ENCODE peak calls at places on chromosomes 1 and 21, in eight cellular contexts. B is dorsolateral prefrontal cortex; Z is brain microvascular endothelial cell; C is left lung; J is left ventricle myocardium inferior; G is CD8-positive, alpha-beta memory T cell; H is lower lobe of right lung; R is aorta. Q is an unnamed sample.

GRCh38 chr1:197919523-197920301 is 2.5 kb downstream of the LHX9 start:
- DNase-seq in G (no peak), J (no peak), Z (no peak), R (no peak), C (no peak), H (peak; percentile 40), B (no peak), Q (no peak)

GRCh38 chr1:224211262-224211962 is 28.4 kb downstream of the DEGS1 start:
- DNase-seq in B (no peak), J (no peak), C (no peak), G (no peak), H (no peak), Z (peak; percentile 78), R (no peak), Q (no peak)

GRCh38 chr1:152013664-152014237 is 20.1 kb upstream of the S100A10 start:
- DNase-seq in Z (no peak), R (no peak), B (no peak), J (no peak), C (no peak), G (no peak), H (peak; percentile 65), Q (peak; percentile 50)

GRCh38 chr1:97834903-97835302 is 85.9 kb downstream of the DPYD start:
- DNase-seq in J (no peak), Z (no peak), H (no peak), B (no peak), C (no peak), R (no peak), G (no peak), Q (no peak)

GRCh38 chr1:23570001-23570691 is 10.8 kb upstream of the ID3 start:
- DNase-seq in Z (no peak), G (no peak), J (no peak), H (peak; percentile 1), B (no peak), C (no peak), R (no peak), Q (no peak)

GRCh38 chr21:42002421-42002958 is 7.7 kb downstream of the ZBTB21 start:
- DNase-seq in G (no peak), H (no peak), Z (peak; percentile 92), C (no peak), R (no peak), B (no peak), J (no peak), Q (no peak)

GRCh38 chr1:231629132-231629531 is 2.5 kb downstream of the DISC1 start:
- DNase-seq in J (peak; percentile 31), C (peak; percentile 43), Z (peak; percentile 38), R (no peak), G (peak; percentile 27), B (no peak), H (no peak), Q (peak; percentile 54)

GRCh38 chr1:19330449-19331135 is 18.5 kb downstream of the SLC66A1 start:
- DNase-seq in H (no peak), G (no peak), B (no peak), C (no peak), R (no peak), Z (no peak), J (no peak), Q (no peak)

GRCh38 chr1:20355828-20356735 is 65.4 kb downstream of the VWA5B1 start:
- DNase-seq in R (no peak), J (no peak), G (no peak), C (no peak), Z (no peak), B (no peak), H (no peak), Q (no peak)

GRCh38 chr1:223135176-223135575 is 7.9 kb downstream of the TLR5 start:
- DNase-seq in J (peak; percentile 30), G (no peak), H (no peak), R (peak; percentile 89), Z (peak; percentile 40), C (peak; percentile 51), B (no peak), Q (no peak)

GRCh38 chr1:108858541-108858940 is 1.6 kb upstream of the AKNAD1 start:
- DNase-seq in H (no peak), R (no peak), Z (no peak), G (no peak), J (no peak), B (no peak), C (no peak), Q (no peak)

GRCh38 chr1:54997711-54997986 is 1.1 kb upstream of the BSND start:
- DNase-seq in B (no peak), Z (no peak), G (no peak), C (no peak), H (no peak), R (no peak), J (no peak), Q (no peak)

GRCh38 chr1:241918879-241919278 is 38.7 kb upstream of the BECN2 start:
- DNase-seq in Z (peak; percentile 72), R (no peak), B (no peak), J (no peak), C (no peak), H (no peak), G (no peak), Q (no peak)

GRCh38 chr1:226132731-226133503 is 53.6 kb downstream of the ACBD3 start:
- DNase-seq in J (no peak), G (no peak), Z (no peak), B (no peak), R (peak; percentile 69), H (peak; percentile 61), C (no peak), Q (no peak)

GRCh38 chr1:9133870-9134269 is 5.0 kb upstream of the GPR157 start:
- DNase-seq in H (no peak), Z (no peak), B (no peak), C (no peak), G (no peak), J (no peak), R (no peak), Q (no peak)

GRCh38 chr21:43703068-43703880 is 15.7 kb upstream of the PDXK start:
- DNase-seq in R (no peak), H (peak; percentile 72), Z (peak; percentile 69), C (peak; percentile 67), B (no peak), J (peak; percentile 71), G (peak; percentile 34), Q (peak; percentile 43)

GRCh38 chr1:197958861-197959260 is 41.7 kb downstream of the LHX9 start:
- DNase-seq in Z (no peak), H (no peak), C (no peak), B (no peak), J (no peak), G (no peak), R (no peak), Q (no peak)

GRCh38 chr1:154857022-154857421 is 13.1 kb downstream of the KCNN3 start:
- DNase-seq in R (no peak), B (no peak), H (no peak), J (no peak), Z (no peak), G (no peak), C (no peak), Q (no peak)

GRCh38 chr1:154859151-154859785 is 10.8 kb downstream of the KCNN3 start:
- DNase-seq in C (no peak), Z (no peak), H (no peak), J (no peak), B (no peak), R (no peak), G (no peak), Q (no peak)

GRCh38 chr1:154856544-154856943 is 13.5 kb downstream of the KCNN3 start:
- DNase-seq in B (no peak), G (no peak), Z (no peak), R (no peak), J (no peak), C (no peak), H (no peak), Q (no peak)

GRCh38 chr1:154856049-154856448 is 14.0 kb downstream of the KCNN3 start:
- DNase-seq in J (no peak), G (no peak), H (no peak), Z (no peak), R (no peak), C (no peak), B (no peak), Q (no peak)

GRCh38 chr1:154857441-154858215 is 12.5 kb downstream of the KCNN3 start:
- DNase-seq in B (no peak), Z (no peak), G (no peak), H (no peak), J (no peak), C (no peak), R (no peak), Q (no peak)
- H3K4me3 ChIP-seq in B (no peak overlapping the region), Z (no peak overlapping the region), G (no peak overlapping the region), H (no peak overlapping the region), J (no peak overlapping the region), C (no peak overlapping the region), R (no peak overlapping the region), Q (no peak overlapping the region)

GRCh38 chr1:47894718-47895393 is 102.3 kb downstream of the TRABD2B start:
- DNase-seq in G (no peak), R (no peak), J (no peak), H (no peak), C (peak; percentile 43), B (no peak), Z (peak; percentile 22), Q (no peak)

GRCh38 chr1:47898156-47898825 is 98.9 kb downstream of the TRABD2B start:
- DNase-seq in B (no peak), C (no peak), G (no peak), Z (no peak), R (no peak), J (no peak), H (no peak), Q (no peak)

GRCh38 chr1:47893412-47893811 is 103.8 kb downstream of the TRABD2B start:
- DNase-seq in G (no peak), Z (no peak), J (no peak), R (no peak), B (no peak), H (no peak), C (no peak), Q (no peak)

GRCh38 chr1:47890779-47891178 is 106.4 kb downstream of the TRABD2B start:
- DNase-seq in J (no peak), C (no peak), B (no peak), G (no peak), R (no peak), Z (no peak), H (no peak), Q (no peak)

GRCh38 chr1:47895436-47895835 is 101.7 kb downstream of the TRABD2B start:
- DNase-seq in H (no peak), Z (no peak), J (no peak), G (no peak), C (no peak), R (no peak), B (no peak), Q (no peak)
- H3K4me3 ChIP-seq in H (no peak overlapping the region), Z (no peak overlapping the region), J (no peak overlapping the region), G (no peak overlapping the region), C (no peak overlapping the region), R (no peak overlapping the region), B (no peak overlapping the region), Q (no peak overlapping the region)

DNA sequence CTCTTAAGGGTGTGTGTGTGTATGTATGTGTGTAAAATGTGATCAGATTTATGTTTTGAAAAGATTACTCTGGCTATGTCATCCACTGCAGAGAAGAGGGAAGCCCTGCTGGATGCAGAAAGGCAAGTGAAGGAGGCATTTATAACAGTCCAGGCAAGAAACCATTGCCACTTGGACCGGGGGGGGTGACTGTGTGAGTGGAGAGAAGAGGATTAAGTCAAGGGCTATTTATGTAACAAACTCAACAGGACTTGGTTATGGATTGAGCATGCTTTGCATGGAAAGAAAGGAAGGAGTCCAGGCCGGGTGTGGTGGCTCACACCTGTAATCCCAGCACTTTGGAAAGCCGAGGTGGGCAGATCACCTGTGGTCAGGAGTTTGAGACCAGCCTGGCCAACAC is 143.0 kb downstream of the URB2 start:
- DNase-seq in Z (no peak), C (no peak), G (no peak), B (no peak), H (no peak), J (no peak), R (no peak), Q (no peak)
- H3K4me3 ChIP-seq in Z (no peak overlapping the region), C (no peak overlapping the region), G (no peak overlapping the region), B (no peak overlapping the region), H (no peak overlapping the region), J (no peak overlapping the region), R (no peak overlapping the region), Q (no peak overlapping the region)

GRCh38 chr1:193109619-193110018 is 4.4 kb upstream of the GLRX2 start:
- DNase-seq in J (no peak), B (no peak), C (no peak), R (no peak), G (no peak), Z (no peak), H (no peak), Q (no peak)
- H3K4me3 ChIP-seq in J (no peak overlapping the region), B (no peak overlapping the region), C (no peak overlapping the region), R (no peak overlapping the region), G (no peak overlapping the region), Z (no peak overlapping the region), H (no peak overlapping the region), Q (no peak overlapping the region)

Q was measured in heart left ventricle.